ENCODE peak calls at places on chromosomes 11 and 22, in six cellular contexts. F is neuronal stem cell, Q is NT2/D1, U is mesendoderm, W is MM.1S, J is fibroblast of lung. R is an unnamed sample. For H3K4me1 and H3K36me3, the result is how much of the 10 kb centered on the place peaks cover.

GRCh38 chr11:105211806-105212531 is 72.4 kb upstream of the CARD18 start:
- DNase-seq in F (no peak), Q (no peak), U (no peak), W (no peak), J (peak), R (peak)

GRCh38 chr22:42747701-42748513 is 27.2 kb upstream of the A4GALT start:
- DNase-seq in F (no peak), Q (peak), U (peak), W (no peak), J (peak), R (no peak)

GRCh38 chr22:46076651-46077339 is 73.5 kb upstream of the PPARA start:
- DNase-seq in F (no peak), Q (no peak), U (no peak), W (no peak), J (peak), R (peak)

GRCh38 chr11:95832763-95833162 is 42.5 kb downstream of the CEP57 start:
- DNase-seq in F (no peak), Q (no peak), U (no peak), W (no peak), J (peak), R (peak)

GRCh38 chr11:35879361-35879760 is 64.5 kb upstream of the LDLRAD3 start:
- DNase-seq in F (no peak), Q (no peak), U (peak), W (no peak), J (no peak), R (no peak)

GRCh38 chr11:117807482-117808272 is 10.7 kb upstream of the DSCAML1 start:
- DNase-seq in F (peak), Q (no peak), U (peak), W (peak), J (peak), R (peak)

GRCh38 chr22:16559056-16559955 is 33.3 kb downstream of the CCT8L2 start:
- DNase-seq in F (no peak), Q (no peak), U (no peak), W (no peak), J (no peak), R (no peak)

GRCh38 chr11:2096001-2096918 is 42.9 kb downstream of the IGF2 start:
- DNase-seq in F (no peak), Q (no peak), U (no peak), W (no peak), J (peak), R (no peak)

GRCh38 chr11:67416416-67417335 is 1.2 kb downstream of the CARNS1 start:
- DNase-seq in F (no peak), Q (no peak), U (peak), W (no peak), J (no peak), R (peak)

GRCh38 chr11:64036081-64037026 is 623 bp downstream of the FLRT1 start:
- DNase-seq in F (no peak), Q (no peak), U (no peak), W (no peak), J (peak), R (peak)

GRCh38 chr11:28132541-28132940 is 24.4 kb downstream of the METTL15 start:
- DNase-seq in F (no peak), Q (no peak), U (no peak), W (no peak), J (no peak), R (no peak)

GRCh38 chr22:45286854-45287551 is 2.3 kb downstream of the UPK3A start:
- DNase-seq in F (no peak), Q (no peak), U (no peak), W (no peak), J (no peak), R (no peak)

GRCh38 chr11:61118004-61118403 is 15.7 kb downstream of the CD5 start:
- DNase-seq in F (no peak), Q (no peak), U (no peak), W (no peak), J (no peak), R (no peak)

GRCh38 chr22:38570841-38571364 is 920 bp upstream of the DMC1 start:
- DNase-seq in F (peak), Q (no peak), U (no peak), W (peak), J (peak), R (peak)
- H3K9ac ChIP-seq in F (peak), Q (peak), U (peak), W (peak), J (peak), R (peak)

GRCh38 chr11:14821031-14821430 is 71.0 kb downstream of the CYP2R1 start:
- DNase-seq in F (no peak), Q (no peak), U (no peak), W (no peak), J (no peak), R (no peak)
- H3K4me1 ChIP-seq in F (under half), Q (under half), U (under half), W (under half), J (under half), R (under half)

DNA sequence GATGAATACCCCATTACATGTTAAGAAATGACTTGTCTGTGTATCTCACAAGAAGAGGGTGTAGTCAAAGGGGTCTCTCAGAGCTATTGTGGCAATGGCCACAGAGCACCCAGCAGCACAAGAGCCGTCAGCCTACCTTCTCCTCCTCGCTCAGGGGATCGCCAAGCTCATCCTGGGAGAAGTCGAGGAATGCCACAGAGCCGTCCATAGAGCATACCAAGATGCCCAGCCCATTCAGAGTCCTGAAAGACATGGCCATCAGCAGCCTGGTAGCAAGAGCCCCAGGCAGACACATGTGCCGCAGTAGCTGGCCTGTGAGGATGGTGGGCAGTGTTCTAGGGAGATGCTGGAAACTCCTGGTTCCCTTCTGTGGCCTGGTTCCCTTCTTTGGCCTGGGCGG is 44.0 kb downstream of the HIRA start:
- DNase-seq in F (no peak), Q (no peak), U (no peak), W (no peak), J (no peak), R (no peak)
- H3K36me3 ChIP-seq in F (half or more), Q (half or more), U (under half), W (under half), J (under half), R (under half)

DNA sequence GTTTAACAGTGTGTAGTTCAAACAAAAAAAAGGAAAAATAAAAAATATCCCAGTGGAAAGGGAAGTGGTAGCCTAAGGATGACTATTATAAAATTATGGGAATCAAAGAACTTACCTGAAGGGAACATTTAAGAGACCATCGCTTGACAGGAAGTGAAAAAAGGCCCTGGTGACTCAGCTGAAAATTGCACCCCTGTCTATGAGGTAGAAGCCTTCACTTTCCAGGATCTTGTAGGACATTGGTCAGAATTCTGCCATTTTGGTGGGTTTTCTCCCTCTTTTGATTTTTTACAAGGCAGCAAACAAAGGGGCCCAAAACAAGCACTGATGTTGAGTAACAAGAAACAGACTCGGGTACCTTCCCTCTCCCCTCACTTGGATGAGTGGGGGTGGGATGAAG is 15.6 kb downstream of the DDX17 start:
- DNase-seq in F (no peak), Q (no peak), U (no peak), W (no peak), J (no peak), R (no peak)
- H3K9ac ChIP-seq in F (no peak), Q (no peak), U (no peak), W (no peak), J (no peak), R (no peak)

DNA sequence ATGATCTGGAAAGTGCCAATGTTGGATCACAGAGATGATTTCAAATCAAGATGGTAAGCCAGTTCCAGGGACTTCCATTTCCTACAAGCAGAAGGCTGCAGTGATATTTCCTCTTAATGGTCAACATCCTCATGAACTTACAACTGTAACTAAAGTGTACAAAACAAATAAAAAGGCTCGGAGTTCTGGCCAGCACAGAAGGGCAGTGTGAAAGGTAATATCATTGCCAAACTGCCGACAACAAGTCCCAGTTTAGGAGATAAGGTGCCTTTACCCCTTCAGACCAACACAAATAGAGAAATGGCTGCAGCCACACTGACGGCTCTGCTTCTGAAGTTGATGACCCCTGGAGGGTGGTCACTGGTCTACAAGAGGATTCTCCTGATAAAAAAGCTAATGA is 91.1 kb downstream of the ETS1 start:
- DNase-seq in F (no peak), Q (no peak), U (peak), W (no peak), J (no peak), R (no peak)
- H3K4me1 ChIP-seq in F (under half), Q (under half), U (under half), W (under half), J (half or more), R (half or more)

GRCh38 chr22:29674121-29674520 is 45.7 kb upstream of the CABP7 start:
- DNase-seq in F (no peak), Q (no peak), U (no peak), W (no peak), J (no peak), R (no peak)
- H3K36me3 ChIP-seq in F (under half), Q (half or more), U (under half), W (under half), J (under half), R (half or more)

DNA sequence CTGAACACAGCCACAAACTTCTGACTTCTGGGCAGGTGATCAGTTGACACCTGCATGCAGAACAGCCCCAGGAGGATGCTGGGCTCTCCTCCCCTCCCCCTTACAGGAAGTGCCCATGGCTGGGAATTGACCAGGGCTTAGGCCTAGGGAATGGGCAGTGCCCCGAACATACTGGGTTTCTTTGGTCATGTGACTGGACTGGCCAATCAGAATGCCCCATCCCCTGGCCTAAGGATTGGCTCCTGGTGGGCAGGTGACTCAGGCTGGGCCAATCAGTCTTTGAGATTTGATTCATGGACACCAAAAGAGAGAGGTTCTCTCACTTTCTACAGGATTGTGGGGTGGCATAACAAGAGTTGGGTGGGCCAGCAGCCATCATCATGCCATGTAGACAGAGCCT is 37.1 kb downstream of the MCM5 start:
- DNase-seq in F (no peak), Q (no peak), U (peak), W (no peak), J (no peak), R (peak)
- H3K9ac ChIP-seq in F (no peak), Q (no peak), U (no peak), W (no peak), J (no peak), R (no peak)